ENCODE peak calls at places on chromosomes 4 and X, in four cellular contexts. L is IMR-90, M is H9, Q is H1. T is an unnamed sample. For H3K4me1, the result is how much of the 10 kb centered on the place peaks cover.

GRCh38 chr4:118889313-118889694 is 650 bp downstream of the SYNPO2 start:
- DNase-seq in L (no peak), Q (no peak), M (no peak), T (no peak)

GRCh38 chr4:83219344-83219990 is 65.1 kb downstream of the COQ2 start:
- DNase-seq in M (no peak), L (no peak), Q (no peak), T (no peak)

GRCh38 chr4:115082633-115083032 is 30.8 kb downstream of the NDST4 start:
- DNase-seq in Q (no peak), L (no peak), M (no peak), T (no peak)

GRCh38 chr4:123777297-123777859 is 380.8 kb downstream of the SPRY1 start:
- DNase-seq in M (no peak), Q (no peak), L (peak), T (no peak)

GRCh38 chr4:74047152-74047551 is 8.7 kb upstream of the CXCL3 start:
- DNase-seq in M (no peak), L (no peak), Q (no peak), T (no peak)

GRCh38 chrX:45138525-45138924 is 62.2 kb downstream of the DIPK2B start:
- DNase-seq in L (no peak), Q (no peak), M (no peak), T (peak)

GRCh38 chrX:154529206-154529612 is 13.2 kb upstream of the FAM3A start:
- DNase-seq in Q (no peak), L (peak), M (no peak), T (no peak)

GRCh38 chr4:143356493-143356892 is 19.8 kb downstream of the GAB1 start:
- DNase-seq in M (no peak), L (no peak), Q (no peak), T (no peak)

GRCh38 chr4:71411976-71412375 is 73.2 kb downstream of the SLC4A4 start:
- DNase-seq in M (no peak), L (peak), Q (no peak), T (no peak)

GRCh38 chrX:101803451-101803850 is 128.4 kb downstream of the ZMAT1 start:
- DNase-seq in Q (no peak), L (peak), M (no peak), T (no peak)

GRCh38 chr4:185512516-185512915 is 22.8 kb downstream of the PDLIM3 start:
- DNase-seq in L (peak), Q (no peak), M (no peak), T (no peak)

GRCh38 chr4:182337366-182337765 is 94.2 kb downstream of the TENM3 start:
- DNase-seq in L (peak), Q (no peak), M (no peak), T (no peak)

GRCh38 chr4:109462802-109463201 is 29.2 kb downstream of the SEC24B start:
- DNase-seq in M (no peak), Q (no peak), L (no peak), T (no peak)

GRCh38 chr4:141731481-141731880 is 95.1 kb downstream of the IL15 start:
- DNase-seq in M (no peak), Q (no peak), L (peak), T (no peak)

GRCh38 chrX:1657367-1658082 is 42.7 kb downstream of the ASMT start:
- DNase-seq in Q (no peak), M (no peak), L (no peak), T (no peak)

GRCh38 chrX:95218964-95219363 is 1465.7 kb upstream of the DIAPH2 start:
- DNase-seq in Q (no peak), L (no peak), M (no peak), T (peak)

GRCh38 chr4:107736924-107737448 is 17.0 kb upstream of the PAPSS1 start:
- DNase-seq in M (peak), Q (peak), L (peak), T (peak)

GRCh38 chr4:110631582-110632505 is 9.0 kb upstream of the PITX2 start:
- DNase-seq in L (peak), Q (peak), M (peak), T (peak)

GRCh38 chr4:20333141-20333690 is 81.5 kb downstream of the SLIT2 start:
- DNase-seq in Q (no peak), M (no peak), L (no peak), T (no peak)

GRCh38 chr4:6819295-6819694 is 36.8 kb downstream of the KIAA0232 start:
- DNase-seq in M (no peak), Q (no peak), L (no peak), T (no peak)

GRCh38 chr4:8371251-8371995 is 69.1 kb downstream of the ACOX3 start:
- DNase-seq in Q (no peak), L (no peak), M (no peak), T (no peak)

GRCh38 chr4:130573742-130574141 is 1477.8 kb downstream of the C4orf33 start:
- DNase-seq in Q (no peak), L (no peak), M (no peak), T (no peak)

GRCh38 chr4:38819569-38819968 is 15.0 kb upstream of the TLR1 start:
- DNase-seq in M (no peak), L (peak), Q (no peak), T (no peak)

GRCh38 chrX:115311139-115311538 is 21.6 kb downstream of the LUZP4 start:
- DNase-seq in M (no peak), Q (no peak), L (no peak), T (peak)

GRCh38 chr4:128378668-128379067 is 91.1 kb upstream of the PGRMC2 start:
- DNase-seq in M (no peak), Q (no peak), L (no peak), T (no peak)

GRCh38 chr4:10180603-10180926 is 64.0 kb upstream of the WDR1 start:
- DNase-seq in L (no peak), Q (no peak), M (no peak), T (no peak)

GRCh38 chr4:182917182-182918043 is at the start of gene DCTD:
- DNase-seq in M (peak), Q (peak), L (peak), T (peak)

GRCh38 chrX:115233497-115234219 is at the start of gene LRCH2:
- DNase-seq in M (peak), L (peak), Q (peak), T (peak)

GRCh38 chrX:143472334-143472938 is 44.8 kb downstream of the SPANXN3 start:
- DNase-seq in M (no peak), Q (no peak), L (no peak), T (no peak)

GRCh38 chr4:21864686-21865085 is 83.9 kb downstream of the KCNIP4 start:
- DNase-seq in Q (no peak), M (no peak), L (no peak), T (no peak)

GRCh38 chrX:38150993-38151392 is 69.7 kb downstream of the SRPX start:
- DNase-seq in L (no peak), M (no peak), Q (no peak), T (no peak)

GRCh38 chrX:154082396-154083133 is 15.0 kb downstream of the MECP2 start:
- DNase-seq in M (no peak), Q (no peak), L (peak), T (no peak)

GRCh38 chrX:21764043-21764442 is 6.1 kb upstream of the SMPX start:
- DNase-seq in M (no peak), L (no peak), Q (no peak), T (no peak)

GRCh38 chr4:10007772-10008171 is 13.5 kb downstream of the SLC2A9 start:
- DNase-seq in L (no peak), Q (no peak), M (no peak), T (no peak)

GRCh38 chr4:103482471-103482870 is 237.3 kb downstream of the TACR3 start:
- DNase-seq in Q (no peak), L (no peak), M (no peak), T (no peak)

GRCh38 chr4:185772391-185773093 is 39.5 kb downstream of the SORBS2 start:
- DNase-seq in Q (no peak), M (no peak), L (no peak), T (no peak)

GRCh38 chr4:150209140-150209829 is 131.0 kb downstream of the DCLK2 start:
- DNase-seq in Q (peak), M (peak), L (peak), T (peak)

GRCh38 chr4:4750187-4750586 is 109.3 kb upstream of the MSX1 start:
- DNase-seq in M (peak), L (no peak), Q (no peak), T (no peak)

GRCh38 chr4:68905598-68906237 is 45.9 kb downstream of the UGT2A3 start:
- DNase-seq in M (peak), Q (peak), L (no peak), T (peak)

DNA sequence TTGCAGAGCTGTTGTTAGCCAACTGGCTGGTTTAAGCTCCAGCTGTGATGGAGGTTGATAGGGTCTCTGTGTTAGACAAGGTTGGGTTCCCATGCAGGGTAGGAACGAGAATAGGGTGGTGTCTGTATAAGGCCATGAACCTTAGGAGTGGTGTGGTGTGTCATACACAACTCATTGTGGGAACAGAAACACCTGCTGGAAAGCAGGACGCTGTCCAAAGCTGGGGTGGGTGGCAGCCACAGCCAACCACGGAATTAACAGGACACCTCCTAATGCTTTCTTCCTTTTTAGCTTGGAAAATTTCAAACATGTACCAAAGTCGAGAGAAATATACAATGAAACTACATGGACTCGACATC is 94.4 kb downstream of the ARHGAP10 start:
- DNase-seq in L (no peak), M (no peak), Q (no peak), T (no peak)
- H3K4me1 ChIP-seq in L (under half), M (under half), Q (under half), T (under half)

GRCh38 chr4:1839306-1839705 is 16.6 kb downstream of the LETM1 start:
- DNase-seq in Q (no peak), M (no peak), L (no peak), T (no peak)
- H4K5ac ChIP-seq in Q (no peak), M (no peak), L (no peak), T (no peak)

GRCh38 chrX:67723580-67724351 is 179.9 kb downstream of the AR start:
- DNase-seq in L (no peak), M (no peak), Q (no peak), T (no peak)

GRCh38 chrX:67720344-67720743 is 176.5 kb downstream of the AR start:
- DNase-seq in Q (no peak), M (no peak), L (no peak), T (no peak)

GRCh38 chrX:67718926-67719325 is 175.1 kb downstream of the AR start:
- DNase-seq in M (no peak), Q (no peak), L (no peak), T (no peak)

GRCh38 chrX:67724359-67725110 is 180.7 kb downstream of the AR start:
- DNase-seq in Q (no peak), M (no peak), L (no peak), T (no peak)

GRCh38 chrX:67721321-67721720 is 177.5 kb downstream of the AR start:
- DNase-seq in Q (no peak), L (no peak), M (no peak), T (no peak)
- H3K4me1 ChIP-seq in Q (under half), L (under half), M (under half), T (under half)

GRCh38 chrX:97672608-97673007 is 788.9 kb downstream of the RPA4 start:
- DNase-seq in M (no peak), L (no peak), Q (no peak), T (no peak)

GRCh38 chrX:97666890-97667289 is 783.2 kb downstream of the RPA4 start:
- DNase-seq in Q (no peak), L (no peak), M (no peak), T (no peak)

GRCh38 chrX:97673135-97673534 is 789.4 kb downstream of the RPA4 start:
- DNase-seq in Q (no peak), M (no peak), L (no peak), T (no peak)

GRCh38 chrX:97668126-97668525 is 784.4 kb downstream of the RPA4 start:
- DNase-seq in M (no peak), Q (no peak), L (no peak), T (no peak)

DNA sequence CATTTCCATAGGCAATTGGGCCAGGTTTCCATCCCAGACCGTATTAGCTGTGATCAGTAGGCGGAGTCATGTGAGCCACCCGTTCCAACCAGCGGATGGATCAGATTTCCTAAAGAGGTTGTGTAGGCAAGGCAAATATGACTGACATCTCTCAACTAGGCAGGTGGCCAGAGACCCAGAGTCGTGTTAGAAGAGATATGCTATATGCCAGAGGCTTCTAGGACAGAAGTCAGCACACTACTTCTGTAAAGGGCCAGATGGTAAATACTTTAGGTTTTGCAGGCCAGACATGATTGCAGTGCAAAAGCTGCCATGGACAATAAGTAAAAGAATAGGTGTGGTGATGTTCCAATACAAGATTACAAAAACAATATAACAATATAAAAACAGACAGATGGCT is 788.4 kb downstream of the RPA4 start:
- DNase-seq in Q (no peak), M (no peak), L (no peak), T (no peak)
- H4K5ac ChIP-seq in Q (no peak), M (no peak), L (no peak), T (no peak)

GRCh38 chr4:81512371-81512770 is 40.7 kb upstream of the RASGEF1B start:
- DNase-seq in Q (no peak), M (no peak), L (no peak), T (no peak)

GRCh38 chr4:81512945-81513584 is 41.4 kb upstream of the RASGEF1B start:
- DNase-seq in Q (no peak), M (no peak), L (no peak), T (no peak)

GRCh38 chr4:81508786-81509574 is 37.3 kb upstream of the RASGEF1B start:
- DNase-seq in Q (no peak), M (no peak), L (no peak), T (no peak)

GRCh38 chr4:81509822-81510221 is 38.1 kb upstream of the RASGEF1B start:
- DNase-seq in L (no peak), M (no peak), Q (no peak), T (no peak)

DNA sequence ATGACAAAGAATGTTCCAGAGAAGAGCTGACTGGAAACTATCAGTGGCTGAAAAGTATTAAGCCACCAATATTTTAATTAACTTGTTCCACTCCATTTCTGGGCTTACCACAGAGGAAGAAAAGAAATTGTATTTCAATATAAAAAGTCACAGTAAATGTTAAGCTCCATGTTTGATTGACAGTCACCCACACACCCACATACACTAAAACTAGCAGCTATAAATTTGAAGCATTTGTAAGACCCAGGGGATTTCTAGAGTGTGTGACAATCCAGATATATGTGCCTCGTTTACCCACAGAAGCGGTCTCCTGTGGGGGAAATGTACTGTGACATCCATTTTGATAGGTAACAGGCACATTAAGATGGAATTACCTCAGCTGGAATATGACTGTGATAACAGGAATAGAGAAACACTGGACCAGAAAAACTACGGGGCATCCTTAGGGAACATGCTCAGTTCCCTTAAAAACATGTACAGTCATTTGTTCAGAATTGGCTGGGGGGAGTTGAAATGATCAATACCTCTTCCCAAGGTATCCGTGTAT is 39.0 kb upstream of the RASGEF1B start:
- DNase-seq in Q (no peak), M (no peak), L (no peak), T (no peak)
- H3K4me1 ChIP-seq in Q (under half), M (under half), L (under half), T (under half)

T was measured in mesendoderm.